ENCODE peak calls at places on chromosomes 7 and 10, in eight cellular contexts. C is A673, X is AG04450, G is WERI-Rb-1, S is IMR-90, E is Peyer's patch, H is dorsolateral prefrontal cortex, K is adrenal gland. O is an unnamed sample. For H3K27me3, the result is how much of the 10 kb centered on the place peaks cover.

GRCh38 chr7:55657654-55658053 is 85.4 kb upstream of the VOPP1 start:
- DNase-seq in H (no peak), C (peak), E (no peak), X (no peak), K (no peak), G (peak), S (no peak), O (no peak)

GRCh38 chr10:108904163-108904878 is 1019.0 kb downstream of the XPNPEP1 start:
- DNase-seq in C (peak), H (no peak), E (no peak), G (no peak), X (no peak), K (no peak), S (no peak), O (no peak)

GRCh38 chr10:48556713-48557112 is 48.2 kb downstream of the ARHGAP22 start:
- DNase-seq in S (no peak), C (no peak), K (no peak), X (no peak), E (no peak), H (no peak), G (no peak), O (no peak)

GRCh38 chr7:121045090-121045489 is 56.6 kb downstream of the CPED1 start:
- DNase-seq in G (no peak), K (no peak), X (no peak), C (no peak), H (no peak), S (no peak), E (no peak), O (no peak)

GRCh38 chr10:70272925-70273316 is 10.9 kb downstream of the NPFFR1 start:
- DNase-seq in H (no peak), K (no peak), C (peak), E (no peak), X (no peak), S (peak), G (no peak), O (no peak)

GRCh38 chr7:133575726-133576125 is 322.8 kb downstream of the EXOC4 start:
- DNase-seq in E (no peak), G (no peak), S (no peak), C (no peak), X (no peak), K (no peak), H (peak), O (no peak)

GRCh38 chr10:116753759-116754158 is 11.4 kb upstream of the HSPA12A start:
- DNase-seq in G (no peak), S (peak), K (peak), H (no peak), C (no peak), X (no peak), E (no peak), O (no peak)

GRCh38 chr7:139985811-139986210 is 76.9 kb downstream of the PARP12 start:
- DNase-seq in X (no peak), K (no peak), G (no peak), C (no peak), S (no peak), H (no peak), E (no peak), O (no peak)

GRCh38 chr10:64636461-64636860 is 1115.3 kb downstream of the REEP3 start:
- DNase-seq in C (no peak), E (no peak), H (no peak), X (no peak), K (no peak), G (no peak), S (no peak), O (no peak)

GRCh38 chr10:114697061-114697598 is 39.1 kb upstream of the ABLIM1 start:
- DNase-seq in S (peak), C (no peak), E (no peak), X (no peak), G (no peak), H (peak), K (peak), O (no peak)

GRCh38 chr7:144384071-144384470 is 19.4 kb downstream of the NOBOX start:
- DNase-seq in H (no peak), E (peak), G (no peak), K (no peak), C (no peak), X (no peak), S (no peak), O (no peak)

GRCh38 chr7:70704921-70705346 is 427.0 kb upstream of the GALNT17 start:
- DNase-seq in H (no peak), S (no peak), G (no peak), X (no peak), C (no peak), K (no peak), E (no peak), O (no peak)

GRCh38 chr7:146655928-146656797 is 539.6 kb downstream of the CNTNAP2 start:
- DNase-seq in C (no peak), S (no peak), E (no peak), K (no peak), G (no peak), X (no peak), H (no peak), O (no peak)

GRCh38 chr10:30092151-30092790 is 32.9 kb upstream of the JCAD start:
- DNase-seq in S (peak), E (no peak), G (no peak), X (peak), C (peak), H (no peak), K (no peak), O (no peak)

GRCh38 chr10:29254123-29255046 is 34.5 kb upstream of the LYZL1 start:
- DNase-seq in C (peak), K (no peak), H (no peak), E (no peak), X (no peak), G (no peak), S (no peak), O (no peak)

GRCh38 chr10:108465871-108466641 is 1301.5 kb upstream of the SORCS1 start:
- DNase-seq in S (no peak), G (peak), H (peak), X (no peak), K (no peak), E (no peak), C (peak), O (no peak)

GRCh38 chr10:1414893-1415292 is 322.4 kb downstream of the ADARB2 start:
- DNase-seq in S (no peak), K (no peak), H (no peak), X (no peak), C (no peak), E (no peak), G (no peak), O (no peak)

GRCh38 chr7:29375641-29376562 is 181.3 kb downstream of the CHN2 start:
- DNase-seq in G (no peak), S (no peak), X (no peak), E (peak), K (peak), C (peak), H (no peak), O (no peak)

GRCh38 chr7:77702451-77703219 is 6.4 kb downstream of the RSBN1L start:
- DNase-seq in H (no peak), K (no peak), E (no peak), X (no peak), S (no peak), C (no peak), G (no peak), O (no peak)

GRCh38 chr7:63044721-63045120 is 953.9 kb upstream of the ZNF722 start:
- DNase-seq in C (no peak), H (no peak), S (no peak), X (no peak), E (no peak), K (no peak), G (no peak), O (no peak)

GRCh38 chr10:11210211-11210922 is 192.7 kb downstream of the CELF2 start:
- DNase-seq in G (no peak), E (no peak), X (no peak), C (no peak), K (peak), H (no peak), S (no peak), O (no peak)

GRCh38 chr10:31864834-31865518 is 63.7 kb downstream of the ARHGAP12 start:
- DNase-seq in H (no peak), X (no peak), S (peak), K (no peak), E (no peak), G (no peak), C (peak), O (no peak)

GRCh38 chr7:82816272-82816671 is 346.4 kb downstream of the PCLO start:
- DNase-seq in G (no peak), C (peak), K (no peak), X (no peak), S (no peak), H (no peak), E (no peak), O (no peak)

GRCh38 chr7:26648429-26649015 is 215.9 kb downstream of the SKAP2 start:
- DNase-seq in H (no peak), S (peak), G (no peak), E (no peak), C (no peak), K (no peak), X (no peak), O (no peak)

GRCh38 chr10:127971973-127972615 is 65.2 kb downstream of the PTPRE start:
- DNase-seq in X (no peak), G (no peak), K (no peak), C (no peak), E (peak), H (no peak), S (no peak), O (no peak)

GRCh38 chr10:114401195-114401741 is 3.0 kb downstream of the AFAP1L2 start:
- DNase-seq in H (peak), X (no peak), C (no peak), K (peak), G (no peak), S (peak), E (peak), O (peak)

GRCh38 chr7:93773446-93773845 is 117.1 kb downstream of the TFPI2 start:
- DNase-seq in H (no peak), E (no peak), S (no peak), K (no peak), X (no peak), G (no peak), C (no peak), O (no peak)

GRCh38 chr10:97748116-97748515 is 11.2 kb downstream of the ZFYVE27 start:
- DNase-seq in K (no peak), X (no peak), H (no peak), G (no peak), E (no peak), C (no peak), S (no peak), O (no peak)

GRCh38 chr7:193538-194256 is 1.3 kb downstream of the FAM20C start:
- DNase-seq in E (no peak), X (no peak), K (no peak), S (no peak), C (peak), G (no peak), H (peak), O (no peak)

GRCh38 chr7:152910545-152911013 is 151.0 kb downstream of the ACTR3B start:
- DNase-seq in K (no peak), G (no peak), S (no peak), C (peak), H (no peak), X (no peak), E (no peak), O (no peak)

GRCh38 chr10:43707755-43708154 is 59.1 kb upstream of the ZNF32 start:
- DNase-seq in H (no peak), S (no peak), K (peak), G (no peak), C (no peak), E (no peak), X (no peak), O (no peak)

GRCh38 chr7:129247087-129247486 is 22.3 kb downstream of the AHCYL2 start:
- DNase-seq in E (no peak), S (no peak), G (no peak), K (no peak), X (no peak), H (no peak), C (no peak), O (no peak)

GRCh38 chr7:25968205-25968993 is 183.6 kb upstream of the NFE2L3 start:
- DNase-seq in H (no peak), E (peak), K (no peak), G (no peak), C (no peak), S (no peak), X (no peak), O (no peak)

GRCh38 chr7:50266893-50267386 is 37.6 kb upstream of the IKZF1 start:
- DNase-seq in E (peak), H (no peak), S (no peak), G (no peak), K (no peak), C (no peak), X (no peak), O (no peak)

GRCh38 chr7:22356855-22357310 is at the start of gene RAPGEF5:
- DNase-seq in E (peak), C (peak), G (peak), X (no peak), K (no peak), H (peak), S (no peak), O (no peak)

GRCh38 chr7:48962821-48963505 is 38.6 kb downstream of the CDC14C start:
- DNase-seq in E (no peak), H (no peak), S (no peak), C (no peak), G (no peak), X (no peak), K (no peak), O (no peak)

GRCh38 chr7:89796481-89796880 is 357.8 kb upstream of the STEAP1 start:
- DNase-seq in C (no peak), X (no peak), E (no peak), H (no peak), S (no peak), K (no peak), G (no peak), O (no peak)

DNA sequence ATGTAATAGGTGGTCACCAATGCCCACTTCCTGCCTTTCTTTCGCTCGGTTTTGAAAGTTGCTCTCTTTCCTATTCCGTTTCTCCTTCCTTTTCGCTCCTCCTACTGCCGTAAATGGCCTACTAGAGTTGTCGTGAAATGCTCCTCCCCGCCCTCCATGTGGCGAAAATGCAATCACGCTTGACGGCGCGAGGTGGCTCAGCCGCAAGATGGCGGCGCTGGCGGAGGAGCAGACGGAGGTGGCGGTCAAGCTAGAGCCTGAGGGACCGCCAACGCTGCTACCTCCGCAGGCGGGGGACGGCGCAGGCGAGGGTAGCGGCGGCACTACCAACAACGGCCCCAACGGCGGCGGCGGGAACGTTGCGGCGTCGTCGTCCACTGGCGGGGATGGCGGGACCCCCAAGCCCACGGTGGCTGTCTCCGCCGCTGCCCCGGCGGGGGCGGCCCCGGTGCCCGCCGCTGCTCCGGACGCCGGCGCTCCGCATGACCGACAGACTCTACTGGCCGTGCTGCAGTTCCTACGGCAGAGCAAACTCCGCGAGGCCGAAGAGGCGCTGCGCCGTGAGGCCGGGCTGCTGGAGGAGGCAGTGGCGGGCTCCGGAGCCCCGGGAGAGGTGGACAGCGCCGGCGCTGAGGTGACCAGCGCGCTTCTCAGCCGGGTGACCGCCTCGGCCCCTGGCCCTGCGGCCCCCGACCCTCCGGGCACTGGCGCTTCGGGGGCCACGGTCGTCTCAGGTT is at the start of gene TAF5:
- DNase-seq in X (peak), E (peak), C (peak), G (peak), S (peak), H (peak), K (peak), O (peak)
- H3K27ac ChIP-seq in X (peak), E (peak), C (peak), G (peak), S (peak), H (peak), K (peak), O (peak)

GRCh38 chr7:33903770-33904679 is 1.3 kb upstream of the BMPER start:
- DNase-seq in H (peak), K (peak), E (peak), X (no peak), S (peak), C (peak), G (peak), O (peak)
- H3K27me3 ChIP-seq in H (under half), K (under half), E (under half), X (under half), S (under half), C (under half), G (under half), O (under half)

GRCh38 chr10:119073584-119073983 is 7.0 kb downstream of the EIF3A start:
- DNase-seq in X (no peak), C (no peak), S (no peak), H (no peak), E (no peak), K (no peak), G (no peak), O (no peak)
- H3K27ac ChIP-seq in X (no peak), C (no peak), S (no peak), H (no peak), E (no peak), K (no peak), G (no peak), O (no peak)

DNA sequence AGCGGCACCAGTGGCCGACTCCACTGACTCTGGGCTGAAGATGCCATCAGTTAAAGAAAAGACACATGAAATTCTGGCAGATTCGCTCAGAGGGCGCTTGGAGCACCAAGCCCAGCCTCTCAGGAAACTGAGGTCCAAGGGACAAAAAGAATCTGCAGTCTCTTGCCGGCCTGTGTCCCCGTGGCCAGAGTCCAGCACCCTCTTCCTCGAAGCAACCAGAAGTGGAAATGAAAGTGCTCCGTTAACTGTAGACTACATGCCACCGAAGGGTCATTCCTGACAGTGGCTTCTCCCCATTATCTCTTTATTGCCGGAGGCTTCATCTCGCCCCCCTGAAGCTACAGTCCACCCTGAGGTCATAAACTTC is 1.0 kb upstream of the CHST15 start:
- DNase-seq in H (no peak), K (peak), S (no peak), E (no peak), C (no peak), X (no peak), G (no peak), O (no peak)
- H3K27me3 ChIP-seq in H (under half), K (under half), S (under half), E (under half), C (half or more), X (half or more), G (under half), O (under half)

O was measured in ovary.